ENCODE peak calls at places on chromosomes 3 and 15, in ten cellular contexts. P is ovary, G is heart left ventricle, R is spleen, Y is IMR-90, I is HCT116, A is uterus, C is GM12891, J is stomach, K is HepG2. O is an unnamed sample.

GRCh38 chr3:37944243-37944955 is 46.2 kb upstream of the VILL start:
- DNase-seq in A (no peak), K (no peak), Y (no peak), R (no peak), G (no peak), I (no peak), C (no peak), J (no peak), P (no peak), O (no peak)

GRCh38 chr3:64278631-64279030 is 53.4 kb upstream of the PRICKLE2 start:
- DNase-seq in A (no peak), Y (peak; percentile 50), P (no peak), I (no peak), G (no peak), C (no peak), J (no peak), K (no peak), R (no peak), O (no peak)

GRCh38 chr15:39403674-39404117 is 177.2 kb upstream of the THBS1 start:
- DNase-seq in K (peak; percentile 44), C (no peak), A (no peak), G (no peak), I (no peak), J (no peak), Y (peak; percentile 88), P (no peak), R (no peak), O (no peak)

GRCh38 chr3:147371141-147371540 is 35.2 kb downstream of the ZIC4 start:
- DNase-seq in A (no peak), C (no peak), I (no peak), R (no peak), Y (no peak), J (no peak), G (no peak), P (no peak), K (no peak), O (no peak)

GRCh38 chr15:32677238-32677750 is 35.8 kb downstream of the SCG5 start:
- DNase-seq in Y (no peak), G (no peak), I (no peak), C (no peak), R (no peak), K (peak; percentile 96), A (no peak), J (no peak), P (no peak), O (no peak)

GRCh38 chr15:57422113-57422754 is 45.9 kb downstream of the CGNL1 start:
- DNase-seq in R (no peak), A (no peak), G (no peak), P (no peak), J (no peak), K (peak; percentile 7), C (no peak), I (no peak), Y (no peak), O (no peak)

GRCh38 chr15:98751767-98752166 is 103.4 kb downstream of the IGF1R start:
- DNase-seq in C (no peak), A (no peak), R (no peak), J (no peak), K (peak; percentile 31), I (no peak), G (no peak), Y (no peak), P (no peak), O (no peak)

GRCh38 chr3:43865376-43865775 is 174.6 kb downstream of the ABHD5 start:
- DNase-seq in J (no peak), K (no peak), Y (no peak), P (no peak), A (no peak), R (peak; percentile 43), G (no peak), I (no peak), C (no peak), O (no peak)

GRCh38 chr15:67092726-67093125 is 27.3 kb downstream of the SMAD3 start:
- DNase-seq in R (no peak), G (no peak), C (no peak), A (no peak), I (no peak), J (no peak), Y (no peak), P (no peak), K (no peak), O (no peak)

GRCh38 chr15:67090297-67091072 is 25.1 kb downstream of the SMAD3 start:
- DNase-seq in I (no peak), G (no peak), A (no peak), R (no peak), K (no peak), J (no peak), P (no peak), Y (no peak), C (no peak), O (peak; percentile 42)

GRCh38 chr15:67091966-67092677 is 26.7 kb downstream of the SMAD3 start:
- DNase-seq in G (no peak), A (no peak), R (no peak), I (no peak), P (no peak), Y (no peak), J (no peak), C (no peak), K (no peak), O (no peak)

GRCh38 chr15:67089218-67090193 is 24.1 kb downstream of the SMAD3 start:
- DNase-seq in Y (peak; percentile 80), C (no peak), R (peak; percentile 73), I (no peak), P (no peak), K (no peak), G (no peak), J (no peak), A (no peak), O (peak; percentile 48)

GRCh38 chr15:67091073-67091965 is 25.9 kb downstream of the SMAD3 start:
- DNase-seq in R (peak; percentile 86), Y (peak; percentile 99), K (no peak), A (peak; percentile 71), J (peak; percentile 76), P (peak; percentile 75), C (no peak), I (peak; percentile 90), G (peak; percentile 79), O (peak; percentile 93)
- TF ChIP-seq POLR2A in R (no peak), Y (peak; percentile 38), K (no peak), A (no peak), J (no peak), P (no peak), C (no peak), I (no peak), G (no peak), O (no peak)

GRCh38 chr3:50616003-50616769 is 765 bp upstream of the MAPKAPK3 start:
- DNase-seq in R (peak; percentile 94), K (peak; percentile 74), I (peak; percentile 82), G (peak; percentile 85), C (peak; percentile 74), Y (peak; percentile 79), A (peak; percentile 85), P (peak; percentile 86), J (peak; percentile 90), O (peak; percentile 87)

GRCh38 chr3:50617096-50617791 is at the start of gene MAPKAPK3:
- DNase-seq in R (peak; percentile 92), G (peak; percentile 54), K (peak; percentile 29), Y (no peak), P (no peak), A (peak; percentile 62), I (no peak), C (no peak), J (peak; percentile 57), O (peak; percentile 77)

GRCh38 chr3:50617911-50618481 is 1.0 kb downstream of the MAPKAPK3 start:
- DNase-seq in K (no peak), G (no peak), J (no peak), P (peak; percentile 48), I (no peak), A (no peak), R (no peak), C (no peak), Y (no peak), O (peak; percentile 29)

GRCh38 chr3:50615190-50615589 is 1.8 kb upstream of the MAPKAPK3 start:
- DNase-seq in R (no peak), A (no peak), J (no peak), G (no peak), K (no peak), Y (no peak), C (no peak), P (no peak), I (no peak), O (no peak)

DNA sequence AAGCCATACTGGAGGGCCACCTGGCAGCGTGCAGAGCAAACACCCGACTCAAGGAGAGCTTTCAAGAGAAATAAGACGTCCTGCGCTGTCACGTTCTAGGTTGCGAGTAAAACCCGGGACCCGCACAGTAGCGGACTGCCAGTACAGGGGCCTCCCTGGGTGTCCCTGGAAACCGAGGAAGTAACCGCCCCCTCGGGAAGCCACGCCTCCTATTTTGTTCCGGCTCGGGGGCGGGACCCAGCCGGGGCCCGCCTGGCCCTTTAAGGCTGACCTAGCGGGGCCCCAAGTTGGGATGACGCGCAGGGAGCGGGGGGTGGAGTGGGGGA is 218 bp upstream of the MAPKAPK3 start:
- DNase-seq in G (peak; percentile 93), A (peak; percentile 96), I (peak; percentile 84), C (peak; percentile 88), R (peak; percentile 98), Y (peak; percentile 82), P (peak; percentile 95), K (peak; percentile 83), J (peak; percentile 95), O (peak; percentile 92)
- TF ChIP-seq POLR2A in G (no peak), A (peak; percentile 9), I (peak; percentile 30), C (no peak), R (no peak), Y (no peak), P (peak; percentile 51), K (no peak), J (no peak), O (peak; percentile 43)

GRCh38 chr3:105367063-105367405 is 325 bp downstream of the ALCAM start:
- DNase-seq in R (peak; percentile 89), J (peak; percentile 40), C (no peak), A (no peak), I (no peak), Y (no peak), K (no peak), P (peak; percentile 54), G (no peak), O (no peak)

GRCh38 chr3:105369501-105370371 is 3.0 kb downstream of the ALCAM start:
- DNase-seq in P (peak; percentile 86), G (peak; percentile 59), A (peak; percentile 61), K (peak; percentile 49), R (peak; percentile 89), Y (peak; percentile 73), C (no peak), I (no peak), J (peak; percentile 79), O (peak; percentile 33)

GRCh38 chr3:105366302-105367062 is at the start of gene ALCAM:
- DNase-seq in C (peak; percentile 49), G (peak; percentile 86), R (peak; percentile 96), I (peak; percentile 97), K (peak; percentile 87), A (peak; percentile 89), J (peak; percentile 96), Y (peak; percentile 99), P (peak; percentile 95), O (peak; percentile 39)

GRCh38 chr3:105367406-105368213 is 901 bp downstream of the ALCAM start:
- DNase-seq in A (peak; percentile 32), G (peak; percentile 54), C (peak; percentile 38), P (peak; percentile 63), K (peak; percentile 47), R (peak; percentile 92), Y (peak; percentile 70), J (peak; percentile 77), I (no peak), O (peak; percentile 19)

GRCh38 chr3:105368575-105369500 is 2.1 kb downstream of the ALCAM start:
- DNase-seq in K (peak; percentile 60), P (peak; percentile 44), G (no peak), R (peak; percentile 88), C (no peak), I (peak; percentile 75), Y (peak; percentile 59), A (peak; percentile 23), J (peak; percentile 70), O (peak; percentile 17)
- TF ChIP-seq POLR2A in K (peak; percentile 60), P (no peak), G (no peak), R (no peak), C (peak; percentile 81), I (no peak), Y (no peak), A (no peak), J (peak; percentile 34), O (no peak)

GRCh38 chr3:143971367-143972154 is at the start of gene DIPK2A:
- DNase-seq in I (peak; percentile 88), G (peak; percentile 95), R (peak; percentile 99), A (peak; percentile 95), K (peak; percentile 63), J (peak; percentile 95), C (peak; percentile 66), Y (peak; percentile 93), P (peak; percentile 97), O (peak; percentile 97)
- TF ChIP-seq POLR2A in I (peak; percentile 82), G (peak; percentile 73), R (peak; percentile 94), A (peak; percentile 93), K (peak; percentile 76), J (peak; percentile 63), C (peak; percentile 93), Y (peak; percentile 97), P (peak; percentile 85), O (peak; percentile 99)

O was measured in erythroblast.